ENCODE peak calls at places on chromosomes 13 and 19, in four cellular contexts. W is GM12878, Y is K562, C is HepG2. J is an unnamed sample.

GRCh38 chr19:38152461-38153379 is 71.3 kb downstream of the DPF1 start:
- DNase-seq in C (no peak), Y (peak), W (no peak), J (no peak)

GRCh38 chr19:52138614-52139290 is 986 bp downstream of the ZNF616 start:
- DNase-seq in W (no peak), C (peak), Y (peak), J (peak)

GRCh38 chr13:40231311-40231710 is 435.1 kb downstream of the FOXO1 start:
- DNase-seq in Y (no peak), C (no peak), W (no peak), J (no peak)

GRCh38 chr13:100636004-100636403 is 38.6 kb downstream of the TMTC4 start:
- DNase-seq in Y (no peak), C (no peak), W (no peak), J (no peak)

GRCh38 chr19:48292798-48293197 is 22.9 kb downstream of the ZNF114 start:
- DNase-seq in C (no peak), W (no peak), Y (no peak), J (no peak)

GRCh38 chr19:48868196-48868886 is at the start of gene PLEKHA4:
- DNase-seq in Y (peak), W (no peak), C (no peak), J (peak)

GRCh38 chr13:31756346-31756745 is 17.0 kb downstream of the RXFP2 start:
- DNase-seq in C (no peak), Y (no peak), W (no peak), J (no peak)

GRCh38 chr19:11995174-11995573 is 30.3 kb downstream of the ZNF763 start:
- DNase-seq in Y (peak), C (no peak), W (no peak), J (no peak)

GRCh38 chr19:12956446-12957388 is at the start of gene GADD45GIP1:
- DNase-seq in C (peak), Y (peak), W (peak), J (peak)

GRCh38 chr19:47005873-47006272 is 13.8 kb upstream of the NPAS1 start:
- DNase-seq in Y (peak), W (no peak), C (peak), J (no peak)

GRCh38 chr19:35760711-35761349 is 2.9 kb downstream of the PROSER3 start:
- DNase-seq in C (no peak), Y (no peak), W (no peak), J (no peak)

GRCh38 chr13:30623392-30623791 is 5.7 kb downstream of the USPL1 start:
- DNase-seq in W (no peak), Y (no peak), C (no peak), J (no peak)

GRCh38 chr19:39352549-39353285 is 10.5 kb downstream of the SAMD4B start:
- DNase-seq in Y (no peak), C (no peak), W (no peak), J (no peak)

GRCh38 chr19:3067549-3067948 is 5.3 kb upstream of the TLE5 start:
- DNase-seq in C (no peak), Y (no peak), W (no peak), J (no peak)

GRCh38 chr13:110541526-110541920 is 20.0 kb downstream of the RAB20 start:
- DNase-seq in W (no peak), Y (no peak), C (no peak), J (no peak)

GRCh38 chr19:58479303-58479702 is 3.2 kb downstream of the ZNF446 start:
- DNase-seq in Y (no peak), W (no peak), C (no peak), J (no peak)

GRCh38 chr19:4268816-4269430 is 10.1 kb upstream of the SHD start:
- DNase-seq in W (no peak), C (no peak), Y (no peak), J (no peak)

GRCh38 chr13:59519776-59520175 is 644.0 kb downstream of the DIAPH3 start:
- DNase-seq in C (no peak), Y (no peak), W (no peak), J (no peak)

GRCh38 chr13:85798999-85799646 is at the start of gene SLITRK6:
- DNase-seq in Y (no peak), C (no peak), W (no peak), J (no peak)

GRCh38 chr19:34712606-34713261 is 21.3 kb upstream of the ZNF181 start:
- DNase-seq in C (peak), Y (peak), W (peak), J (peak)

GRCh38 chr19:7982651-7983099 is 22.8 kb downstream of the ELAVL1 start:
- DNase-seq in Y (no peak), C (no peak), W (no peak), J (no peak)

GRCh38 chr19:7983286-7983950 is 22.0 kb downstream of the ELAVL1 start:
- DNase-seq in W (no peak), C (no peak), Y (no peak), J (no peak)

GRCh38 chr19:7982103-7982502 is 23.3 kb downstream of the ELAVL1 start:
- DNase-seq in Y (no peak), W (no peak), C (no peak), J (no peak)

GRCh38 chr19:7985481-7985911 is 19.9 kb downstream of the ELAVL1 start:
- DNase-seq in C (no peak), W (no peak), Y (no peak), J (no peak)

DNA sequence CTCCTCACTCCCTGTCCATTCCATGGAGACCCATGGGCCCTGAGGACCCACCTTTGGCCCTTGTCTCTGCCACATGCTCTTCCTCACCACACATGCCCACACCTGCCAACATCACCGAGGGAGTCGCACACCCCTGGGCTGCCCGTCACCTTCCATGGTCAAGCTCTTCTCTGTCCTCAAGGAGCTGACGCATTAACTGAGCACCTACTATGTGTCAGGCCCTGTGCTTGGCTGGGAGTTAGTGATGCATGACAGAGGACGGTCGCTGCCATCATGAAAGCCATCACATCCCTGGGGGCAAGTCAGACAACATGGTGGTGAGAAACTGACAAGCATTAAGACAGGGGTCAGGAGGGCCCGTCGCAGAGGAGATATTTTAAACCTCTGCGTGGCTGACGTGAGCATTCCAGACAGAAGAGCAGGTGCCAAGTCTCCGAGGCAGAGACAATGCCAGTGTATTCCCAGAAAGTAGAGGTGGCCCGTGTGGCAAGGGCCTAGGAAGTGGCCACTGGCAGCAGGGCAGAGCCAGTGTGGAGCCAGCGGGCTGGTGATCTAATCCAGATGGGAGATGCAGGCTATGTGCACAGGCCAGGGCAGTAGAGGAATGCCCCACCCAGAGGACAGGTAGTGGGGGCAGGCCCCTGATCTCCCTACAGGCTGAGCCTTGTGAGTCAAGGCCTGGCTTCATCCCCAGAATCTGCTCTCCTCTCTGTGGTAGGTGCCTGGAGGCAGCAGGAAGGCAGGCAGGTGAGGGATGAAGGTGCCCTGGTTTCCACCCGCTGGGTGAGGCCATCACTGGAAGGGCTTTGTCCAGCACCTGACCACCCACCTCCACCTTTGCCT is 21.2 kb downstream of the ELAVL1 start:
- DNase-seq in Y (no peak), W (no peak), C (no peak), J (no peak)
- TF ChIP-seq ETV6 in Y (no peak), W (no peak), C (no peak), J (no peak)

DNA sequence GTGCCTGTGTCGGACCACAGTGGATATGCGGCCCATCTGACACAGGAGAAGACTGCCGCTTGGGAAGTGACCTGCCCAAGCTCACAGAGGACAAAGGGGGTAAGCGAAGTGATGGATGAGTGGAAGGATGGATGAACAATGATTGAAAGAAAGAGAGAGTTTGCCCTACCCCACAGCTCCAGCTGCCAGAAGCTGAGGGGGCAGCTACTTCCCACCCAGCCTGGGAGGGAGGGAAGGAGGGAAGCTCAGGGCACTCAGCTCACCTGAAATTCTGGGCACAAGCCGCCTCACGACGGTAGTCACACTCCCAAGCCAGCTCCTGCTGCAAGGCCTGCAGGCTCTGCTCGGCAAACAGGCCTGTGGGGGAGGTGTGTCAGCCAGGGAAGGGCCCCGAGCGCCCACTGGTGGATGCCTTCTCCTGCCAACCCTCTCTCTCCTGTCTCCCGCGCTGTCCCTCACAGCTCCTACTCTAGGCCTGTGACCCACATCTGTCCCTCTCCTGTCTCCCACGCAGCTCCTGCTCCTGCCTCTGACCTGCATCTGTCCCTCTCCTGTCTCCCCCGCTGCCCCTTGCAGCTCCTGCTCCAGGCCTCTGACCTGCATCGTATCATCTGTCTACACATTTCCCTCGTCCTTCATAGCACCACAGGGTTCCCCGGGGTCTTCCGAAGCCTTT is 12.0 kb upstream of the NUMBL start:
- DNase-seq in W (no peak), C (peak), Y (peak), J (peak)
- TF ChIP-seq ETV6 in W (no peak), C (no peak), Y (no peak), J (no peak)

GRCh38 chr13:37615271-37615670 is 16.7 kb upstream of the POSTN start:
- DNase-seq in Y (no peak), W (no peak), C (no peak), J (no peak)

GRCh38 chr13:37617162-37617561 is 18.6 kb upstream of the POSTN start:
- DNase-seq in C (no peak), W (no peak), Y (no peak), J (no peak)

GRCh38 chr13:37621811-37622361 is 23.3 kb upstream of the POSTN start:
- DNase-seq in C (no peak), W (no peak), Y (no peak), J (no peak)

GRCh38 chr13:37618554-37618953 is 20.0 kb upstream of the POSTN start:
- DNase-seq in W (no peak), Y (no peak), C (no peak), J (no peak)

DNA sequence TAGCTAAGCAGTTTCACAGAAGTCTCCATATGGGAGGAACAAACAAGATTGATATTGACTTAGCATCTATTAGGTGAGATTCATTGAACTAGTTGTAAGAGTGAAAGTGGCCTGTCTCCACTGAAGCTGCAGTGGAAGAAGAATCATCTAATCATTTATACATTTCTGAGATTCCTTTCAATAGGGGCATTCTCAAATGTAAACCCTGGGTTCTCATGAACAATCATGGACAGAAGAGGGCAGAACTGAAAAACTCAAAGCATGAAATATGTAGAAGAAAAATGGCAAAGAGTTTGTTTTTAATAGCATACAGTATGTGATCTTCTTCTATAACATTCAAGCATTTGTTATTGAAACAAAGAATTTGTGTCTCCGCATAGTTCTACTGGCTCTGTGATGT is 17.6 kb upstream of the POSTN start:
- DNase-seq in Y (no peak), C (no peak), W (no peak), J (no peak)
- TF ChIP-seq ETV6 in Y (no peak), C (no peak), W (no peak), J (no peak)

DNA sequence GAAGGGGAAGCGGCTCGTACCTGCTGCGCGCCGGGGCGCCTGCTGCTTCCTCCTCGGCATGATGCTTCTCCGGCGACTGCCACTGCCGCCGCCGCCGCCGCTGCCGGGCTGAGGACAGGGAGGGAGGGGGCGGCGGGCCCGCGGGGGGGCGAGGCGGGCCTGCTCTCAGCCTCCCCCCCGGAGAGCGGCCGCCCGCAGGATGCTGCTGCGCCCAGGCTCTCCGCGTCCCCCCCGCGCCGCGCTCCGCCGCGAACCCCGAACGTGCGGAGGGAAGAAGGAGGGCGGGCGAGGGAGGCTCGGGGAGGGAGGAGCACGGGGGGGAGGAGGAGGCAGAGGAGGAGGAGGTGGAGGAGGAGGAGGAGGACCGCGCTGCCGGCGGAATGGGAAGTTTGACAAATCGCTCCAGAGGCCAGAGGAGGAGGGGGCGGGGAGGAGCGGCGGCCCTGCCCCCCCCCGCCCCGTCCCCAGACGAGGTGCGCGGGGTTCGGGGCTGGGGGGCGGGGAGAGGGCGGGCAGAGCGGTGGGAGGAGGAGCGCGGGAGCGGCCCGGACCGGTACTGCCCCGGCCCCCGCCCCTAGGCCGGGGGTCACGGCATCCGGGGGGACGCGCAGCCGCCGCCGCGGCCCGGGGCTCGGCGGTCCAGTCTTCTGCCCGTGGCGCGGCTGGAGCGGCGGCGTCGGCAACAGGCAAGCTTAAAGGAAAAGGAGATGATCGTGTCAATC is at the start of gene TSHZ3:
- DNase-seq in C (no peak), Y (peak), W (no peak), J (peak)
- TF ChIP-seq ETV6 in C (no peak), Y (no peak), W (no peak), J (no peak)

DNA sequence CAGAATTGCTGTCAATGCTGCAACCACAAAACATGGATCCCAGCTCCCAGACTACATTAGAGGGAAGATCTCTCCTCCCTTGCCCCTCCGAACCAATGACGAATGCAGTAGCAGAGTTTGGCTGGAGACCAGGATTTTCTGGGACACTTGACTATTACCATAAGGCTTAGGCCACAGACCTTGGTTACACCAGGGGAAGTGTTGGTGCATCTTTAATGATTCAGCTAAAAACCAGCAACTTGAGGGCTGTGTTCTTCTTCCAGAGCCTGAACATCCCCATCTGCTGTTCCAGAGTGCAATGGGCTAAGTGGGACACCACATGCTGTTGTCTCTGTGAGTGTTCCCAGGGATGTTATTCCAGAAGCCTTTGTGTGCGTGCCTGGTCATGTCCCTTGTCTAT is 528.2 kb downstream of the LMO7 start:
- DNase-seq in W (no peak), C (no peak), Y (no peak), J (no peak)
- TF ChIP-seq ETV6 in W (no peak), C (no peak), Y (no peak), J (no peak)

DNA sequence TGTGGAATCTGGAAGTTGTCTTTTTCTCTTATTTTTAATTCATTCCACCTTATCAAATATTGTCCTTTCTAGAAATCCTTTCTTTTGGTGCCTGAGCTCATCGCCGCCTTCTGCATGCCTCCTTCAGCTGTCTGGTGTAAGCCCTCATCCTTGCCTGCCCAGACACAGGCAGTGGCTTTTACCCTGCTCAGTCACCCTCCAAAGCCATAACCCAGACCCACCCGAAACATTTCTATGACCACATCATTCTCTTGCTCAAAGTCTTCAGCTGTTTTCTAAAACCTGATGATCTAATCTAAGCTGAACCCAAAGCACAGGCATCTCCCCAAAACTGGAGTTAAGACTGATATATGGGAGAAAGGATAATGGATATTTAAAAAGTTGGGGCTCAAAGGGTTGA is 753.7 kb upstream of the SGCG start:
- DNase-seq in W (no peak), C (no peak), Y (no peak), J (no peak)
- TF ChIP-seq ETV6 in W (no peak), C (no peak), Y (no peak), J (no peak)

DNA sequence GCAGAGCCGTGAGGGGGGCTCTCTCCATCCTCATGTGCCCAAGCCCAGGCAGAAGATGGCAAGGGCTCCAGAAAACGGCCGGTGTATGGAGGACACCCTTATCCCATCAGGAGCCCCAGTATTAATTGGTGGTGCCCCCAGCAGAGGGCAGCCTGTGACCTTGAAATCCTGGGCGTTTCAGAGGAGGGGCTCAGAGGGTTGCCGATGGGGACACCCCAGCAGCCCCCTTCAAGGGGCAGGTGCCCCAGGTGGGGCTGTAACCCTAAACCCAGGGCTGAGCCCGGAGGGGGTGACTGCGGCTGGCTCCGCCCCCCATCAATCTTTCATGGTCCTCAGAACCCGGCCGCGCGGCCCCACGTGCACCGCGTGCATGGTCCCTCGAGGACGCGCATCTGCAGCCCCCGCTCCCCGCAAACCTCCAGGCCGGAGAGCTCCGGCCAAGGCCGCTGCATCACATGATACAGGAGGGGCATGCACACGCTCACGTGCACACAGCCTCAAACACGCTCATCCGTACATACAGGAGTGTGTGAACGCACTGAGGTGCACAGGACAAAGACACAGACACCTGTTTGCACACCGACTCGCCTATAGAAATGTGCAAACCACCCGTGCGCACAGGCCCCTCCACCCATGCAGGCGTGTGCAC is 959 bp downstream of the RAB3A start:
- DNase-seq in W (no peak), Y (peak), C (no peak), J (peak)
- TF ChIP-seq ETV6 in W (no peak), Y (no peak), C (no peak), J (peak)

DNA sequence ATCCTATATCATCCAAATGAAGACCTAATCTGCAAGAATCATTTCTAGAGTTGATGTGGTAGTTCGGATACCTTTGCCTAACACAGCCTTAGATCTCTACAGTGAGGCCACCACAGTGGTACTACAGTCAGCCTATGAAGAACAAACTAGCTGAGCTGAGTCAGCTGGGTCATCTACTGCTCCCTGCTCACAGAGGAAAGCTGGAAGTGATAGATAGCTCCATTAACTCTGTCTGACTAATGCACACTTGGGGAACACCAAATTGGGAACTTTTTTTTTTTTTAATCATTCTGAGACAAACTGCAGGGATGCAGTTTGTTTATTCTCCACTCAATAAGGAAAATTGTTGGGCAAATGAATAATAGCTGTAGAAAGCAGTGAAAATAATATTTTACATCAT is 1160.6 kb downstream of the PCDH9 start:
- DNase-seq in Y (peak), C (no peak), W (no peak), J (no peak)
- TF ChIP-seq ETV6 in Y (no peak), C (no peak), W (no peak), J (no peak)